ENCODE peak calls at places on chromosomes 5 and 9, in four cellular contexts. K is PC-3, F is fibroblast of mammary gland, T is RWPE1. J is an unnamed sample.

GRCh38 chr5:159971514-159971913 is 37.4 kb upstream of the TTC1 start:
- DNase-seq in T (no peak), F (no peak), K (no peak), J (no peak)

GRCh38 chr5:125611541-125611940 is 811.7 kb upstream of the GRAMD2B start:
- DNase-seq in T (no peak), K (no peak), F (no peak), J (no peak)

GRCh38 chr9:129204840-129205239 is 26.8 kb upstream of the IER5L start:
- DNase-seq in T (no peak), F (no peak), K (no peak), J (no peak)

GRCh38 chr5:120053841-120054240 is 410.3 kb upstream of the PRR16 start:
- DNase-seq in K (no peak), T (no peak), F (peak), J (no peak)

GRCh38 chr5:22855824-22856223 is 2.7 kb upstream of the CDH12 start:
- DNase-seq in F (no peak), T (no peak), K (no peak), J (no peak)

GRCh38 chr5:1137567-1138444 is 25.9 kb upstream of the SLC12A7 start:
- DNase-seq in F (no peak), T (no peak), K (peak), J (no peak)

GRCh38 chr9:122338989-122339388 is 31.8 kb upstream of the PTGS1 start:
- DNase-seq in K (no peak), F (no peak), T (no peak), J (no peak)

GRCh38 chr5:143218563-143219170 is 184.8 kb downstream of the NR3C1 start:
- DNase-seq in F (no peak), K (no peak), T (no peak), J (no peak)

GRCh38 chr5:167207081-167207480 is 1084.4 kb upstream of the WWC1 start:
- DNase-seq in T (no peak), K (no peak), F (peak), J (no peak)

GRCh38 chr5:80255425-80255751 is 460 bp downstream of the SERINC5 start:
- DNase-seq in T (peak), K (peak), F (peak), J (peak)

GRCh38 chr5:167643616-167644015 is 647.8 kb upstream of the WWC1 start:
- DNase-seq in F (peak), T (peak), K (no peak), J (no peak)

GRCh38 chr5:79069488-79070001 is at the start of the genes BHMT2 and DMGDH:
- DNase-seq in F (peak), T (no peak), K (no peak), J (no peak)

GRCh38 chr5:180141068-180141660 is 67.8 kb downstream of the RASGEF1C start:
- DNase-seq in K (no peak), F (no peak), T (no peak), J (no peak)

GRCh38 chr9:121269030-121269887 is 1.3 kb downstream of the GSN start:
- DNase-seq in K (peak), F (peak), T (no peak), J (no peak)

GRCh38 chr5:84272776-84273516 is 111.7 kb downstream of the EDIL3 start:
- DNase-seq in T (no peak), F (no peak), K (peak), J (no peak)

GRCh38 chr9:132163457-132163875 is 1.6 kb downstream of the NTNG2 start:
- DNase-seq in F (peak), K (no peak), T (no peak), J (peak)

GRCh38 chr5:55176176-55176818 is 3.3 kb upstream of the CDC20B start:
- DNase-seq in F (no peak), K (peak), T (peak), J (peak)

GRCh38 chr9:89179920-89180667 is 1.5 kb upstream of the SHC3 start:
- DNase-seq in K (peak), F (peak), T (peak), J (peak)

GRCh38 chr5:118687085-118687484 is 301.3 kb downstream of the DTWD2 start:
- DNase-seq in K (no peak), T (no peak), F (no peak), J (no peak)

GRCh38 chr5:133446440-133446839 is 165.9 kb downstream of the FSTL4 start:
- DNase-seq in T (no peak), F (no peak), K (no peak), J (no peak)

GRCh38 chr9:130631331-130632080 is 32.9 kb upstream of the PRDM12 start:
- DNase-seq in F (no peak), T (no peak), K (no peak), J (no peak)

GRCh38 chr9:129252937-129253819 is 75.1 kb upstream of the IER5L start:
- DNase-seq in F (no peak), K (no peak), T (no peak), J (no peak)

GRCh38 chr5:134873987-134874830 is at the start of gene TXNDC15:
- DNase-seq in T (peak), F (peak), K (peak), J (peak)

GRCh38 chr5:124136609-124137008 is 609.8 kb downstream of the ZNF608 start:
- DNase-seq in T (no peak), F (no peak), K (no peak), J (no peak)

GRCh38 chr5:53942724-53943123 is 367.6 kb downstream of the ARL15 start:
- DNase-seq in F (peak), T (peak), K (no peak), J (no peak)

GRCh38 chr9:137658778-137659177 is 40.0 kb downstream of the EHMT1 start:
- DNase-seq in K (no peak), T (no peak), F (no peak), J (no peak)

GRCh38 chr9:87887661-87888480 is 5.2 kb downstream of the SPATA31E1 start:
- DNase-seq in T (no peak), K (no peak), F (no peak), J (no peak)

GRCh38 chr9:2634818-2635217 is 13.2 kb downstream of the VLDLR start:
- DNase-seq in T (no peak), K (no peak), F (no peak), J (no peak)

GRCh38 chr5:473344-474192 is 30.6 kb downstream of the EXOC3 start:
- DNase-seq in F (peak), K (peak), T (peak), J (peak)

GRCh38 chr9:91403665-91404543 is 19.7 kb downstream of the NFIL3 start:
- DNase-seq in F (no peak), T (no peak), K (no peak), J (no peak)

GRCh38 chr5:7638456-7638855 is 212.5 kb downstream of the CFAP90 start:
- DNase-seq in K (no peak), F (no peak), T (no peak), J (no peak)

GRCh38 chr5:76363385-76364261 is 39.5 kb upstream of the IQGAP2 start:
- DNase-seq in T (no peak), K (no peak), F (no peak), J (no peak)

GRCh38 chr5:66788556-66788955 is 192.4 kb downstream of the MAST4 start:
- DNase-seq in F (no peak), K (no peak), T (no peak), J (no peak)

DNA sequence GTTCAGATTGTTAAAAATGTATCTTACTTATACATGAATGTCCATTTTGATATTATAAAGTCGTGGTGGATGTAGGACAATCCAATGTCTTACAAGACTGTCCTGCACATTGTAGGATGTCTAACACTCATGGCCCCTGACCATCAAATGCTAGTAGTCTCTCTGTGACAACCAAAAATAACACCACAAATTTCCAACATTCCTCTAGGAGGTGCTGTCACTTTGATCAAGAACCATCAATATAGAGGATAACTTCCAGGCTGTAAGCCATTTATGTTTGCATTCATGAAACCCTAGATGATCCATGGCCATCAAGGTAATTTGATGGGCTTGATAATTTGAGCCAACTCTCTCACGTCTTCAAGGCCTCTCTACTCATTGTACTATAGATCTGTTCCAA is 20.5 kb upstream of the ZFR start:
- DNase-seq in T (no peak), K (peak), F (no peak), J (no peak)
- TF ChIP-seq CTCF in T (no peak), K (peak), F (peak), J (no peak)

GRCh38 chr9:133474215-133474614 is 4.7 kb downstream of the SLC2A6 start:
- DNase-seq in F (no peak), T (no peak), K (no peak), J (no peak)
- TF ChIP-seq CTCF in F (no peak), T (no peak), K (no peak), J (no peak)

GRCh38 chr5:34905564-34905963 is 9.7 kb downstream of the RAD1 start:
- DNase-seq in K (peak), T (peak), F (peak), J (no peak)
- TF ChIP-seq CTCF in K (peak), T (peak), F (peak), J (peak)

DNA sequence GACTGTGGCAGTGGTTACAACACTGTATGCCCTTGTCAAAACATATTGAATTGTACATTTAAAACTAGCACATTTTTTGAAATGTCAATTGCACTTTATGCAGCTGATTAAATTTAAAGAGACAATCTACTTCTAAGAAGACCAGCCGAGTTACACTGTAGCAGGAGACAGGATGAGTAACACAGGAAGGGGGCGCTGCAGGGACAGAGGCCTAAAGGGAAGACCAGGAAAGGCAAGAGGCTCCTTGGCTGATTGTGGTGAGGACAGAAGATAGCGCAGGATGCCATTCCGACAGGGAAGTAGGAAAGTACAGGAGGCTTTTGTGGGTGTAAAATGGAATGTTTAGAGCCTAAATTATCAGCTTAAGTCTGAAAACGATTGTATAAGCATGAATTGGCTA is 28.2 kb upstream of the PPP2R2B start:
- DNase-seq in K (no peak), T (no peak), F (no peak), J (peak)
- TF ChIP-seq CTCF in K (peak), T (no peak), F (no peak), J (no peak)

GRCh38 chr5:91244380-91245073 is 138.6 kb downstream of the ARRDC3 start:
- DNase-seq in T (no peak), F (no peak), K (no peak), J (no peak)

GRCh38 chr5:91243286-91243685 is 139.8 kb downstream of the ARRDC3 start:
- DNase-seq in T (no peak), K (no peak), F (no peak), J (no peak)

GRCh38 chr5:91243859-91244258 is 139.3 kb downstream of the ARRDC3 start:
- DNase-seq in K (no peak), T (no peak), F (no peak), J (no peak)

GRCh38 chr5:91235194-91235793 is 147.8 kb downstream of the ARRDC3 start:
- DNase-seq in K (no peak), T (no peak), F (peak), J (no peak)

DNA sequence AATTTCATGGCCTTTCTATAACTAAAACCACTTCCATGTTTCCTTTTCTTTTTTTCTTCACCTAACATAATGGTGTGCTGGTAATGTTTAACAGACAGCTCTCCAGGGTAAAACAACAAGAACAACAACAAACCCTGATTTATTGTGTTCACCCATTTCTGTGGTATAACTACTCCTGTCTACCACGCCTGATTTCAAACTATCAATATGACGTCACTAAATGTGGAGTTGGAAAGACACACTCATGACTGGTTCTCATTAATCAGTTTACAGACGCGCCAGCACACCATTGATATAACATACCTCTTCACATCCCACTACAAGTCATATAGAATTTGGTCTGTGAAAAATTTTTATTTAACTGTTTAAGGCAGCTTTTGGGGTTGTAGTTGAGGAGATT is 142.9 kb downstream of the ARRDC3 start:
- DNase-seq in K (no peak), F (no peak), T (no peak), J (no peak)
- TF ChIP-seq CTCF in K (no peak), F (no peak), T (no peak), J (no peak)

GRCh38 chr5:141100243-141100805 is at the start of gene PCDHB3:
- DNase-seq in T (peak), K (no peak), F (peak), J (no peak)
- TF ChIP-seq CTCF in T (peak), K (no peak), F (peak), J (no peak)

GRCh38 chr9:123356851-123357747 is 1.1 kb downstream of the CRB2 start:
- DNase-seq in T (no peak), F (no peak), K (no peak), J (no peak)

GRCh38 chr9:123354806-123355508 is 1.0 kb upstream of the CRB2 start:
- DNase-seq in F (no peak), T (no peak), K (no peak), J (no peak)

GRCh38 chr9:123357748-123358059 is 1.7 kb downstream of the CRB2 start:
- DNase-seq in K (no peak), T (no peak), F (no peak), J (no peak)

GRCh38 chr9:123353984-123354591 is 1.9 kb upstream of the CRB2 start:
- DNase-seq in F (peak), K (peak), T (peak), J (peak)

GRCh38 chr9:123355761-123356520 is at the start of gene CRB2:
- DNase-seq in T (no peak), K (no peak), F (no peak), J (peak)
- TF ChIP-seq CTCF in T (no peak), K (no peak), F (no peak), J (peak)

DNA sequence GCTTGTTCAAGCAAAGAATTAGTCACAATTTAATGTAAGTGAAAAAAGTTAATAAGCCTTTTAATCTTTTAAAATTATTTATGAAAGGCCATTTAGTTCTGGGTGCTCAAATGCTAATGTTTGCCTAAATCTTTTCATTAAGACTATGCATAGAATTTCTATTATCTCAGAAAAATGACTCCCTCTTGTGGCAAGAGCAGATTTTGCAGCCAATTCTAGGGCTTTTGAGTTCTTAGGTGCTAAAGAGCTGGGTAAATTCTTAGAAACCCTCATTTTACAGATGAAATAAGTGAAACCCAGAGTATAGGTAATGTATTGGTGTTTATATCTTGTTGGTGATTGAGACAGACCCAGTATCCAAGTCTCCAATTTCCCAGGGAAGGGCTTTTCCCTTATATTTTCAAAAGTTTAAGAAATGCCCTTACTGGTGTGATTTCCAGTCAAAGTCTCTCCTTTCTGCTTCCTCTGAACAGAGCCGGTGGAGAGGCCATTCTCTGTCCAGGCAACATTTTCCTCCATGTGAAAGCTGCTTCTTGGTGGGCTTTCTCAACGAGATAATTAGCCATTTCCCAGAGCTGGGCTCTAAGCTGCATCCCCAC is 24.1 kb upstream of the PCSK5 start:
- DNase-seq in T (peak), K (peak), F (peak), J (peak)
- TF ChIP-seq CTCF in T (peak), K (peak), F (peak), J (peak)